ENCODE peak calls at places on chromosomes 4 and X, in seven cellular contexts. P is GM23248, G is fibroblast of mammary gland, Z is MG63, J is RKO, L is epithelial cell of esophagus, E is M059J. D is an unnamed sample.

GRCh38 chr4:36841583-36842326 is 402.8 kb upstream of the NWD2 start:
- DNase-seq in L (peak), Z (no peak), J (peak), P (no peak), G (no peak), E (peak), D (no peak)

GRCh38 chr4:11691236-11691635 is 262.5 kb upstream of the HS3ST1 start:
- DNase-seq in G (no peak), L (no peak), P (no peak), Z (no peak), J (no peak), E (no peak), D (no peak)

GRCh38 chr4:52951016-52951415 is 88.9 kb downstream of the RASL11B start:
- DNase-seq in J (no peak), Z (no peak), G (no peak), E (no peak), P (no peak), L (no peak), D (no peak)

GRCh38 chr4:75345436-75345835 is 168.8 kb downstream of the RCHY1 start:
- DNase-seq in Z (no peak), E (no peak), G (peak), P (peak), J (no peak), L (no peak), D (peak)

GRCh38 chr4:7153711-7154110 is 38.6 kb upstream of the SORCS2 start:
- DNase-seq in P (no peak), Z (no peak), G (no peak), L (no peak), E (no peak), J (no peak), D (no peak)

GRCh38 chrX:30713061-30713525 is 59.9 kb downstream of the GK start:
- DNase-seq in P (peak), Z (peak), J (peak), L (peak), G (peak), E (peak), D (peak)

GRCh38 chrX:55008571-55009358 is 8.6 kb downstream of the APEX2 start:
- DNase-seq in J (no peak), Z (peak), P (peak), L (peak), E (peak), G (peak), D (peak)

GRCh38 chrX:22445880-22446279 is 173.2 kb downstream of the CBLL2 start:
- DNase-seq in E (no peak), P (no peak), L (no peak), Z (no peak), J (no peak), G (no peak), D (no peak)

GRCh38 chr4:9825049-9825448 is 43.6 kb downstream of the DRD5 start:
- DNase-seq in G (no peak), Z (no peak), J (no peak), E (no peak), L (peak), P (no peak), D (no peak)

GRCh38 chr4:40194602-40195161 is 2.1 kb upstream of the RHOH start:
- DNase-seq in E (no peak), P (no peak), L (no peak), J (no peak), G (no peak), Z (no peak), D (no peak)

GRCh38 chr4:77671051-77671450 is 65.4 kb downstream of the CXCL13 start:
- DNase-seq in Z (no peak), E (no peak), G (no peak), L (no peak), J (no peak), P (no peak), D (no peak)

GRCh38 chrX:68699960-68700746 is 52.7 kb downstream of the STARD8 start:
- DNase-seq in J (peak), P (peak), L (peak), E (peak), G (peak), Z (peak), D (peak)

GRCh38 chrX:135437867-135438733 is 16.4 kb downstream of the SMIM10L2A start:
- DNase-seq in P (no peak), L (no peak), G (no peak), Z (no peak), J (no peak), E (no peak), D (no peak)

GRCh38 chr4:182447938-182448280 is 204.7 kb downstream of the TENM3 start:
- DNase-seq in J (no peak), G (no peak), Z (no peak), E (no peak), L (no peak), P (peak), D (no peak)

GRCh38 chr4:153483432-153484418 is 17.6 kb downstream of the TMEM131L start:
- DNase-seq in Z (no peak), L (no peak), J (no peak), P (no peak), G (no peak), E (no peak), D (no peak)

GRCh38 chrX:103343105-103343504 is 13.1 kb downstream of the TCEAL7 start:
- DNase-seq in P (peak), G (peak), Z (peak), L (peak), E (peak), J (peak), D (peak)

GRCh38 chr4:98682719-98683118 is 24.3 kb upstream of the TSPAN5 start:
- DNase-seq in G (peak), J (no peak), Z (peak), P (peak), L (no peak), E (peak), D (peak)

GRCh38 chrX:97389761-97390192 is 506.1 kb downstream of the RPA4 start:
- DNase-seq in Z (peak), E (peak), L (peak), G (peak), P (peak), J (peak), D (peak)

GRCh38 chr4:1855334-1856070 is 454 bp downstream of the LETM1 start:
- DNase-seq in Z (peak), J (peak), L (peak), P (peak), E (no peak), G (no peak), D (no peak)

GRCh38 chr4:57093816-57094481 is 16.2 kb downstream of the IGFBP7 start:
- DNase-seq in E (no peak), J (no peak), P (no peak), Z (no peak), G (no peak), L (no peak), D (no peak)

D was measured in LHCN-M2.